ENCODE peak calls at places on chromosomes 4 and X, in four cellular contexts. One of them, this sample, is unnamed.

GRCh38 chr4:78939667-78940008 is 400 bp upstream of the PAQR3 start:
- DNase-seq in PC-3: no peak
- DNase-seq in A549: no peak
- DNase-seq in cardiac muscle cell: no peak
- DNase-seq in this sample: no peak

GRCh38 chr4:11323771-11324170 is 104.9 kb downstream of the HS3ST1 start:
- DNase-seq in PC-3: no peak
- DNase-seq in A549: no peak
- DNase-seq in cardiac muscle cell: no peak
- DNase-seq in this sample: no peak

GRCh38 chr4:80610845-80611244 is 275.3 kb downstream of the CFAP299 start:
- DNase-seq in PC-3: no peak
- DNase-seq in A549: no peak
- DNase-seq in cardiac muscle cell: no peak
- DNase-seq in this sample: no peak

GRCh38 chr4:170853422-170854021 is 763.8 kb upstream of the AADAT start:
- DNase-seq in PC-3: peak; percentile 59
- DNase-seq in A549: peak; percentile 36
- DNase-seq in cardiac muscle cell: peak; percentile 78
- DNase-seq in this sample: no peak

GRCh38 chr4:184792950-184793555 is 32.7 kb downstream of the ACSL1 start:
- DNase-seq in PC-3: peak; percentile 76
- DNase-seq in A549: peak; percentile 20
- DNase-seq in cardiac muscle cell: no peak
- DNase-seq in this sample: peak; percentile 31

GRCh38 chr4:67158669-67159068 is 386.6 kb downstream of the CENPC start:
- DNase-seq in PC-3: no peak
- DNase-seq in A549: no peak
- DNase-seq in cardiac muscle cell: no peak
- DNase-seq in this sample: no peak

GRCh38 chr4:177562163-177562562 is 119.9 kb upstream of the AGA start:
- DNase-seq in PC-3: no peak
- DNase-seq in A549: no peak
- DNase-seq in cardiac muscle cell: no peak
- DNase-seq in this sample: no peak

GRCh38 chrX:30635630-30636029 is 17.6 kb upstream of the GK start:
- DNase-seq in PC-3: peak; percentile 51
- DNase-seq in A549: no peak
- DNase-seq in cardiac muscle cell: peak; percentile 12
- DNase-seq in this sample: peak; percentile 26

GRCh38 chr4:23477905-23478304 is 411.9 kb downstream of the PPARGC1A start:
- DNase-seq in PC-3: no peak
- DNase-seq in A549: no peak
- DNase-seq in cardiac muscle cell: no peak
- DNase-seq in this sample: no peak

GRCh38 chr4:30718021-30718888 is 1.9 kb upstream of the PCDH7 start:
- DNase-seq in PC-3: peak; percentile 25
- DNase-seq in A549: no peak
- DNase-seq in cardiac muscle cell: peak; percentile 80
- DNase-seq in this sample: no peak

GRCh38 chr4:8182858-8183725 is 16.0 kb upstream of the SH3TC1 start:
- DNase-seq in PC-3: peak; percentile 97
- DNase-seq in A549: peak; percentile 85
- DNase-seq in cardiac muscle cell: no peak
- DNase-seq in this sample: no peak

GRCh38 chr4:147658501-147658900 is 25.5 kb downstream of the PRMT9 start:
- DNase-seq in PC-3: no peak
- DNase-seq in A549: no peak
- DNase-seq in cardiac muscle cell: no peak
- DNase-seq in this sample: no peak

GRCh38 chrX:39897741-39898097 is 200.0 kb downstream of the BCOR start:
- DNase-seq in PC-3: peak; percentile 41
- DNase-seq in A549: no peak
- DNase-seq in cardiac muscle cell: no peak
- DNase-seq in this sample: no peak
- H3K4me1 ChIP-seq in PC-3: peaks cover 52% of the 10 kb centered on the region
- H3K4me1 ChIP-seq in A549: peaks cover 50% of the 10 kb centered on the region
- H3K4me1 ChIP-seq in cardiac muscle cell: peaks cover 11% of the 10 kb centered on the region
- H3K4me1 ChIP-seq in this sample: no peaks in the 10 kb centered on the region

GRCh38 chr4:157804169-157804543 is 368.7 kb downstream of the GASK1B start:
- DNase-seq in PC-3: no peak
- DNase-seq in A549: no peak
- DNase-seq in cardiac muscle cell: no peak
- DNase-seq in this sample: no peak
- H3K4me3 ChIP-seq in PC-3: no peak overlapping the region
- H3K4me3 ChIP-seq in A549: no peak overlapping the region
- H3K4me3 ChIP-seq in cardiac muscle cell: no peak overlapping the region
- H3K4me3 ChIP-seq in this sample: no peak overlapping the region

GRCh38 chrX:57677132-57677858 is 2.8 kb downstream of the NLRP2B start:
- DNase-seq in PC-3: no peak
- DNase-seq in A549: no peak
- DNase-seq in cardiac muscle cell: no peak
- DNase-seq in this sample: no peak
- H3K9me3 ChIP-seq in PC-3: no peaks in the 10 kb centered on the region
- H3K9me3 ChIP-seq in A549: no peaks in the 10 kb centered on the region
- H3K9me3 ChIP-seq in cardiac muscle cell: no peaks in the 10 kb centered on the region
- H3K9me3 ChIP-seq in this sample: no peaks in the 10 kb centered on the region

GRCh38 chr4:139083533-139084424 is 68.2 kb downstream of the NOCT start:
- DNase-seq in PC-3: peak; percentile 85
- DNase-seq in A549: peak; percentile 96
- DNase-seq in cardiac muscle cell: peak; percentile 67
- DNase-seq in this sample: peak; percentile 84

GRCh38 chr4:139082750-139083532 is 67.4 kb downstream of the NOCT start:
- DNase-seq in PC-3: peak; percentile 97
- DNase-seq in A549: peak; percentile 96
- DNase-seq in cardiac muscle cell: peak; percentile 97
- DNase-seq in this sample: peak; percentile 97

GRCh38 chr4:139077567-139078355 is 62.2 kb downstream of the NOCT start:
- DNase-seq in PC-3: no peak
- DNase-seq in A549: no peak
- DNase-seq in cardiac muscle cell: no peak
- DNase-seq in this sample: no peak

GRCh38 chr4:139076016-139076744 is 60.6 kb downstream of the NOCT start:
- DNase-seq in PC-3: no peak
- DNase-seq in A549: no peak
- DNase-seq in cardiac muscle cell: peak; percentile 77
- DNase-seq in this sample: no peak

DNA sequence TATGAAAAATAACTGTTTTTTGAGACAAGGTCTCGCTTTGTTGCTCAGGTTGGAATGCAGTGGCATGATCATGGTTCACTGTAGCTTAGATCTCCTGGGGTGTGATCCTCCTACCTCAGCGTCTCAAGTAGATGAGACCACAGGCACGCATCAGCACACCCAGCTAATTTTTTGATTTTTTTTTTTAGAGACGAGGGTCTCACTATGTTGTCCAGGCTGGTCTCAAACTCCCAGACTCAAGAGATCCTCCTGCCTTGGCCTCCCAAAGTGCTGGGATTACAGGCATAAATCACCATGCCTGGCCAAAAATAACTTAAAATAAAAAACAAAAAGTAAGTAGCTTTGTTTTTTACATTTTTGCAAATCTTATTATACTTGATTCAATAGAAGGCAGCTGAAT is 63.3 kb downstream of the NOCT start:
- DNase-seq in PC-3: no peak
- DNase-seq in A549: no peak
- DNase-seq in cardiac muscle cell: no peak
- DNase-seq in this sample: no peak
- H3K4me1 ChIP-seq in PC-3: peaks cover 19% of the 10 kb centered on the region
- H3K4me1 ChIP-seq in A549: peaks cover 31% of the 10 kb centered on the region
- H3K4me1 ChIP-seq in cardiac muscle cell: peaks cover 52% of the 10 kb centered on the region
- H3K4me1 ChIP-seq in this sample: peaks cover 44% of the 10 kb centered on the region

GRCh38 chr4:42627887-42628646 is 28.8 kb downstream of the ATP8A1 start:
- DNase-seq in PC-3: no peak
- DNase-seq in A549: peak; percentile 0
- DNase-seq in cardiac muscle cell: no peak
- DNase-seq in this sample: peak; percentile 72
- H3K4me3 ChIP-seq in PC-3: no peak overlapping the region
- H3K4me3 ChIP-seq in A549: no peak overlapping the region
- H3K4me3 ChIP-seq in cardiac muscle cell: no peak overlapping the region
- H3K4me3 ChIP-seq in this sample: peak overlapping the region; percentile 38

DNA sequence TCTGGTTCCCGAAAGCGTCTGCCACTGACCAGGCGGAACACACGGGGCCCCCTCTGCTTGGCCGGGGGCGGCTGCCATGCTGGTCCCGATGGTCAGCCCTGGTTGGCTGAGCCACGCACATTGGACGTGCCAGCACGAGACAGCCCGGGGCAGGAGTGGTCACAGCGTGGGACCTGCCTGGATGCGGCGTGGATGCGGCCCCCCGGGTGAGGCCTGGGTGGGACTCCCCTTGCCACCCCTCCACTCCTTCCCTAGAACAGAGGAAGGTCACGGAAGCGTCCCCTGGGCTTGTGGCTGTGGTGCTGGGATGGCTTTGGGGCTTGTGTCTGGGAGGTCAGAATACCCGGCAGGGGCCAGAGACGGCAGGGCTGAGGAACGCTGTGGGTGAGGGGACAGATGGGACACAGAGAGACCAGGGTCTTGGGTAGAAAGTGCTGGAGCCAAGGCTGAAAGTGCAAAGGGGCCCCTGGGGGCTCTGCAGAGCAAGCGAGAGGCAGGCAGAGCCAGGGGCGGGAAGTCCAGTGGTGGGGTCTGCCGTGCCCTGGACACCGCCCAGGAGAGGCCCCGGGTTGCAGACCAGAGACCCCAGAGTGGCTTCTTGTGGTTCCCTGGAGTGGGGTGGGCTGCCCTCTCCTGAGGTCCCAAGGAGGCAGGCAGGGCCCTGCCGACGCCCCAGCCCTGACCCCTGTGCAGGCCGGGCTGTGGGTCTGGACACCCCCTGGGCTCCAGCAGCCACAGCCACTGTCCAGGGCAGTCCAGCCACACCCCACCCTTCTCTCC is 8.6 kb upstream of the CPLX1 start:
- DNase-seq in PC-3: no peak
- DNase-seq in A549: no peak
- DNase-seq in cardiac muscle cell: no peak
- DNase-seq in this sample: no peak
- H3K9me3 ChIP-seq in PC-3: peaks cover 6% of the 10 kb centered on the region
- H3K9me3 ChIP-seq in A549: peaks cover 16% of the 10 kb centered on the region
- H3K9me3 ChIP-seq in cardiac muscle cell: no peaks in the 10 kb centered on the region
- H3K9me3 ChIP-seq in this sample: peaks cover 4% of the 10 kb centered on the region

DNA sequence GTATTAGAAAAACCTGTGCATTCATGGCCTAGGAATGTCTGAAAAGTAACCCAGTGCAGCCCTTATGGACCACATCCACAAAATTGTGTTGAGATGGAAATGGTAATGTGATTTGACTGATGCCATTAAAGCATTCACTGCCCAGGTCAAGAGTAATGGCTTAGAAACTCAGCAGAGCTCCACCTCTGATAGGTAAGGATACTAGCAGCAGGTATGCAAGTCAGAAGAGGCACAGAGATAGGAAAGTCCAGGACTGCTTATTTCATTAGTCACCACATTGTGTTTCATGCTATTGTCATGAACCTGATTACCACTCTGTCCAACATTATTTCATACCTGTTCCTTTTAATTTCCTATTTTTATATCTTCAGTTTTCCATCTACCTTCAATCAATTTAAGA is 2042.2 kb downstream of the ARAP2 start:
- DNase-seq in PC-3: peak; percentile 48
- DNase-seq in A549: no peak
- DNase-seq in cardiac muscle cell: no peak
- DNase-seq in this sample: no peak
- H3K4me1 ChIP-seq in PC-3: no peaks in the 10 kb centered on the region
- H3K4me1 ChIP-seq in A549: no peaks in the 10 kb centered on the region
- H3K4me1 ChIP-seq in cardiac muscle cell: no peaks in the 10 kb centered on the region
- H3K4me1 ChIP-seq in this sample: no peaks in the 10 kb centered on the region

This sample was measured in CD4-positive, CD25-positive, alpha-beta regulatory T cell.